ENCODE peak calls at places on chromosomes 11 and 22, in four cellular contexts. I is K562, P is GM12878, C is HepG2. G is an unnamed sample.

GRCh38 chr11:27700351-27701261 is at the start of gene BDNF:
- DNase-seq in I (no peak), P (no peak), C (no peak), G (peak; percentile 45)

GRCh38 chr11:71930556-71931244 is 1.9 kb downstream of the RNF121 start:
- DNase-seq in I (no peak), P (no peak), C (no peak), G (no peak)

GRCh38 chr11:109864161-109864661 is 229.0 kb upstream of the ZC3H12C start:
- DNase-seq in I (no peak), P (peak; percentile 80), C (no peak), G (no peak)

GRCh38 chr22:20174785-20175596 is 24.1 kb upstream of the CCDC188 start:
- DNase-seq in I (peak; percentile 73), P (no peak), C (no peak), G (no peak)

GRCh38 chr11:27116684-27117083 is 76.1 kb downstream of the BBOX1 start:
- DNase-seq in I (no peak), P (no peak), C (no peak), G (no peak)

GRCh38 chr22:28817919-28818859 is 17.8 kb upstream of the XBP1 start:
- DNase-seq in I (no peak), P (no peak), C (peak; percentile 79), G (no peak)

GRCh38 chr11:102449651-102450570 is 2.7 kb downstream of the TMEM123 start:
- DNase-seq in I (no peak), P (no peak), C (peak; percentile 53), G (no peak)

GRCh38 chr11:124074554-124074953 is 33.4 kb upstream of the OR10G7 start:
- DNase-seq in I (no peak), P (no peak), C (no peak), G (no peak)

GRCh38 chr11:8671242-8671641 is 11.2 kb downstream of the TRIM66 start:
- DNase-seq in I (no peak), P (no peak), C (no peak), G (peak; percentile 69)

GRCh38 chr11:60951909-60952741 is at the start of gene SLC15A3:
- DNase-seq in I (no peak), P (peak; percentile 61), C (no peak), G (peak; percentile 55)

GRCh38 chr11:60847281-60847680 is 5.4 kb downstream of the CCDC86 start:
- DNase-seq in I (no peak), P (no peak), C (no peak), G (no peak)

GRCh38 chr11:70332567-70332966 is 62.1 kb downstream of the PPFIA1 start:
- DNase-seq in I (no peak), P (no peak), C (no peak), G (no peak)

GRCh38 chr11:19426022-19426718 is 185.4 kb upstream of the E2F8 start:
- DNase-seq in I (no peak), P (no peak), C (no peak), G (no peak)

GRCh38 chr11:69521461-69521860 is 40.0 kb downstream of the LINC01488 start:
- DNase-seq in I (no peak), P (no peak), C (no peak), G (peak; percentile 77)

GRCh38 chr22:23901600-23901999 is 7.4 kb downstream of the MIF start:
- DNase-seq in I (no peak), P (no peak), C (no peak), G (no peak)

GRCh38 chr11:8717876-8718753 is 35.5 kb downstream of the RPL27A start:
- DNase-seq in I (no peak), P (no peak), C (peak; percentile 83), G (no peak)

GRCh38 chr22:46053563-46054090 is 76.7 kb upstream of the WNT7B start:
- DNase-seq in I (no peak), P (no peak), C (no peak), G (no peak)

GRCh38 chr11:75635009-75635909 is 33.6 kb downstream of the MAP6 start:
- DNase-seq in I (no peak), P (no peak), C (no peak), G (no peak)

GRCh38 chr11:117833401-117833891 is 8.9 kb upstream of the FXYD2 start:
- DNase-seq in I (no peak), P (no peak), C (no peak), G (no peak)

GRCh38 chr11:72422414-72422813 is 11.9 kb downstream of the CLPB start:
- DNase-seq in I (no peak), P (no peak), C (peak; percentile 88), G (no peak)

GRCh38 chr11:69704508-69705245 is 855 bp upstream of the FGF19 start:
- DNase-seq in I (peak; percentile 58), P (no peak), C (no peak), G (peak; percentile 94)

GRCh38 chr11:104146421-104146820 is 17.5 kb downstream of the PDGFD start:
- DNase-seq in I (no peak), P (no peak), C (no peak), G (no peak)

GRCh38 chr22:24429411-24430365 is 2.3 kb downstream of the ADORA2A start:
- DNase-seq in I (no peak), P (no peak), C (no peak), G (no peak)

DNA sequence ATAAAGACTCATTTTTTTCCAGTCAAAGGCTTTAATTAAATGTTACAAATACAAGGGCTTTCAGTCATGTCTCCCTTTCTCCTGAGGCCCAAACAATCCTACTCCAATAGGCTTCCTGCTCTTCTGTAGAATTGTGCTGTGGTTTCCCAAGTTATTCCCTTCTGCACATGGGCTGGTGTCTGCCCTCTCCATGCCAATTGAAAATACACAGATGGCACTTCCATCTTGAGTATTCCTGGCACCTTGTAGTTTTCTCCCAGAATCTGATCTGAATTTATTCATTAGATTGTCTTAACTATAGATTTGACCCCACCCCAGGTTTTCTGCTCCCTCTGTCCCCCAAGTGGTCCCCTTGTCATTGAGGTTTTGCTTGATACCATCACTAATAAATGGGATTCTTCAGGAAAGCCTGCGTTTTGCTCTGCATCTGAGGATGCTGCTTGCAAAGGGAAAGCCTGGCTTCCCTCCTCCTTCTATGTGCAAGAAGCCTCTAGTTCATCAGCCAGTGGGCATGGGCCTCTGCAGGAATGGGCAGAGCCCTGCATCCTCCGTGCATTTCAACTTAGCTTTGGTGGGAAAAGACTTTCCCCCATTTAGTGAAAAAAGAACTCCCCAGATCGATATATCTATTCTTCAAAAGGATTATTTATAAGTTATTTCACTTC is 926.7 kb downstream of the NTM start:
- DNase-seq in I (no peak), P (no peak), C (no peak), G (no peak)
- TF ChIP-seq CREM in I (no peak), P (no peak), C (no peak), G (no peak)

GRCh38 chr22:49760630-49761571 is 66.8 kb downstream of the BRD1 start:
- DNase-seq in I (no peak), P (peak; percentile 64), C (no peak), G (no peak)

GRCh38 chr22:49763696-49764095 is 64.0 kb downstream of the BRD1 start:
- DNase-seq in I (no peak), P (no peak), C (no peak), G (no peak)

GRCh38 chr22:49763138-49763537 is 64.5 kb downstream of the BRD1 start:
- DNase-seq in I (no peak), P (no peak), C (no peak), G (no peak)

GRCh38 chr22:49761836-49762235 is 65.8 kb downstream of the BRD1 start:
- DNase-seq in I (no peak), P (no peak), C (no peak), G (no peak)

GRCh38 chr22:49760280-49760629 is 67.4 kb downstream of the BRD1 start:
- DNase-seq in I (no peak), P (peak; percentile 40), C (no peak), G (no peak)
- TF ChIP-seq CREM in I (no peak), P (no peak), C (no peak), G (no peak)

DNA sequence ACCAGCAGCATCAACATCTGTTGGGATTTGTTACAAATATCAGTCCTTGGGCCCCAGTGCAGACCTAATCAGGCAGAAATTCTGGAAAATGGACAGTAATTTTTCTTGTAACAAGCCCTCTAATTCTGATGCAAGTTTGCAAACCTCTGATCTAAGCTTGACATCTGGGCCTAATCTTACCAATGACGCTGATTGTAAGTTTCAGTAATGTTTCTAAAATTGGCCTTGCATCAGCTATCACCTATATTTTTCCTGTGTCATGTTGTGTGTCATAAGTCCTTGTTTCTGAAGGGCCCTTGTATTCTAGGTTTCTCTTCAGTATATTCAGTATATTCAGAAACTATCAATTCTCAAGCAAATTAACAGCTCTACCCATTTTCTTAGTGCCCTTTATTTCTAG is 36.4 kb downstream of the ZNF215 start:
- DNase-seq in I (no peak), P (no peak), C (no peak), G (no peak)
- TF ChIP-seq CREM in I (no peak), P (peak; percentile 43), C (no peak), G (no peak)

DNA sequence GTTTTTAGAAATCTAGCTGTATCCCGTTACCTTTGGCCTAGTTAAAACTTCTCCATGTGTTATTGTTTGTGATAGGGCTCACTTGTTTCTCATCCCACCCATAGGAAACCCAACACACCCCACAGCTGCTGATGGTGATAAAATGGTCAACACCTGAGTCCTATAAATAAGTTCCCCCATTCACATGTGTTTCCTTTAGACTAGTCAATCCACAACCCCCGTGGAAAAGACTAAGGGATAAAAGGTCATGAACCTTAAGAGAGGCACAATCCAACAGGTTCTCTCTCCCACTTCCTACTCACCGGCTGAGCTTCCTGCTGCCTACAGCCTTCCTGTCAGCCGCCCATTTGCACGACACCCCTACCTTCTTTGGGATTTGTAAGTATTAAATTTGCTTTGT is 768.4 kb downstream of the JRKL start:
- DNase-seq in I (no peak), P (no peak), C (no peak), G (no peak)
- TF ChIP-seq CREM in I (no peak), P (no peak), C (no peak), G (no peak)

GRCh38 chr11:129247129-129247528 is 55.0 kb upstream of the ARHGAP32 start:
- DNase-seq in I (no peak), P (no peak), C (no peak), G (no peak)

GRCh38 chr11:129249923-129250322 is 57.8 kb upstream of the ARHGAP32 start:
- DNase-seq in I (no peak), P (no peak), C (no peak), G (no peak)

GRCh38 chr11:129251067-129251466 is 58.9 kb upstream of the ARHGAP32 start:
- DNase-seq in I (no peak), P (no peak), C (no peak), G (no peak)

GRCh38 chr11:129249351-129249750 is 57.2 kb upstream of the ARHGAP32 start:
- DNase-seq in I (no peak), P (no peak), C (no peak), G (no peak)

DNA sequence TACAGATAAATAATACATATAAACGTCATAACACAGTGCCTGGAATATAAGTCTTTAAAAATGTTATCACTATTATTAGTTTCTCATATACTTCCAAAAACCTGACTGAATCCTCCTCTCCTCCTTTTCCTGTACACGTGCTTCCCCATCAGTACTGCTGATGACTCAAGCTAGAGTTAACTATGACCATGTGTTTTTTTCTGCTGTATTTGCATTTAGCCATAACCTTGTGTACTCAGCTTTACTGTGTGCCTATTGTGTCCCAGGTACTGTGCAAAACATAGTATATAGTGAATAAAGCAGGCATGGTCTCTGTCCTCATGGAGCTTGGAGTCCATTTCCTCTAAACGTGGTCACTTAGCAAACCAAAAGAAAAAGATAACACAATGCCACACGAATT is 56.5 kb upstream of the ARHGAP32 start:
- DNase-seq in I (no peak), P (no peak), C (peak; percentile 77), G (no peak)
- TF ChIP-seq CREM in I (no peak), P (no peak), C (no peak), G (no peak)

GRCh38 chr11:101010899-101011298 is 118.7 kb downstream of the PGR start:
- DNase-seq in I (no peak), P (no peak), C (no peak), G (peak; percentile 31)
- TF ChIP-seq CREM in I (no peak), P (no peak), C (no peak), G (no peak)

G was measured in WTC11.